ENCODE peak calls at places on chromosomes 11 and 22, in eight cellular contexts. N, K, R, E, D, Y, J and P are unnamed samples.

GRCh38 chr11:65695459-65696241 is 16.4 kb upstream of the KAT5 start:
- DNase-seq in N (peak), K (no peak), R (no peak), E (no peak), D (no peak), Y (peak), J (no peak), P (no peak)

GRCh38 chr11:112785717-112786116 is 175.5 kb upstream of the NCAM1 start:
- DNase-seq in N (no peak), K (no peak), R (no peak), E (no peak), D (peak), Y (peak), J (no peak), P (no peak)

GRCh38 chr11:34754171-34754823 is 133.4 kb downstream of the EHF start:
- DNase-seq in N (no peak), K (no peak), R (no peak), E (no peak), D (peak), Y (peak), J (no peak), P (no peak)

GRCh38 chr11:70174846-70175764 is 28.0 kb upstream of the FADD start:
- DNase-seq in N (no peak), K (no peak), R (no peak), E (no peak), D (no peak), Y (no peak), J (no peak), P (no peak)

GRCh38 chr11:30312243-30312642 is 10.7 kb upstream of the ARL14EP start:
- DNase-seq in N (no peak), K (no peak), R (no peak), E (no peak), D (no peak), Y (no peak), J (no peak), P (no peak)

GRCh38 chr22:33831651-33832050 is 88.6 kb downstream of the LARGE1 start:
- DNase-seq in N (no peak), K (no peak), R (no peak), E (no peak), D (no peak), Y (no peak), J (no peak), P (no peak)

GRCh38 chr11:71252782-71253730 is 679 bp upstream of the SHANK2 start:
- DNase-seq in N (no peak), K (no peak), R (no peak), E (no peak), D (peak), Y (no peak), J (peak), P (peak)

GRCh38 chr11:74818283-74818946 is 69.8 kb downstream of the RNF169 start:
- DNase-seq in N (no peak), K (no peak), R (no peak), E (no peak), D (no peak), Y (no peak), J (no peak), P (no peak)

GRCh38 chr11:63843042-63843441 is 4.1 kb downstream of the MARK2 start:
- DNase-seq in N (no peak), K (no peak), R (no peak), E (no peak), D (no peak), Y (no peak), J (no peak), P (no peak)

GRCh38 chr11:9385288-9385902 is 943 bp downstream of the IPO7 start:
- DNase-seq in N (no peak), K (no peak), R (no peak), E (no peak), D (no peak), Y (no peak), J (no peak), P (peak)

GRCh38 chr22:35350539-35351503 is 30.1 kb upstream of the HMOX1 start:
- DNase-seq in N (peak), K (peak), R (peak), E (peak), D (peak), Y (peak), J (peak), P (peak)

GRCh38 chr11:89491141-89491690 is at the start of gene NOX4:
- DNase-seq in N (no peak), K (peak), R (peak), E (no peak), D (peak), Y (no peak), J (peak), P (no peak)

GRCh38 chr11:1682225-1682901 is 14.6 kb upstream of the KRTAP5-6 start:
- DNase-seq in N (no peak), K (no peak), R (no peak), E (no peak), D (no peak), Y (no peak), J (peak), P (peak)

GRCh38 chr11:111918390-111919256 is at the start of gene C11orf52:
- DNase-seq in N (no peak), K (no peak), R (no peak), E (no peak), D (no peak), Y (peak), J (peak), P (peak)

GRCh38 chr11:62484352-62484751 is 62.3 kb downstream of the AHNAK start:
- DNase-seq in N (no peak), K (no peak), R (no peak), E (no peak), D (no peak), Y (no peak), J (no peak), P (no peak)

GRCh38 chr11:62680825-62681240 is 2.0 kb upstream of the UBXN1 start:
- DNase-seq in N (peak), K (peak), R (peak), E (peak), D (peak), Y (peak), J (no peak), P (peak)

GRCh38 chr11:69358398-69359080 is 64.6 kb downstream of the MYEOV start:
- DNase-seq in N (no peak), K (no peak), R (no peak), E (no peak), D (no peak), Y (no peak), J (no peak), P (no peak)

GRCh38 chr11:2214527-2215229 is 43.1 kb upstream of the TH start:
- DNase-seq in N (no peak), K (peak), R (no peak), E (no peak), D (no peak), Y (no peak), J (peak), P (peak)

GRCh38 chr11:72782081-72782920 is 11.5 kb downstream of the STARD10 start:
- DNase-seq in N (peak), K (peak), R (no peak), E (no peak), D (no peak), Y (no peak), J (no peak), P (peak)

GRCh38 chr11:65419460-65419772 is 3.2 kb upstream of the NEAT1 start:
- DNase-seq in N (no peak), K (no peak), R (peak), E (no peak), D (no peak), Y (no peak), J (no peak), P (no peak)

GRCh38 chr11:121614661-121615240 is 162.0 kb upstream of the SORL1-AS1 start:
- DNase-seq in N (no peak), K (no peak), R (no peak), E (no peak), D (no peak), Y (peak), J (no peak), P (peak)

GRCh38 chr22:46081036-46081830 is 69.1 kb upstream of the PPARA start:
- DNase-seq in N (no peak), K (no peak), R (peak), E (no peak), D (no peak), Y (peak), J (peak), P (peak)

GRCh38 chr22:46082633-46083032 is 67.7 kb upstream of the PPARA start:
- DNase-seq in N (no peak), K (no peak), R (no peak), E (no peak), D (no peak), Y (peak), J (no peak), P (no peak)

GRCh38 chr22:46079861-46080821 is 70.2 kb upstream of the PPARA start:
- DNase-seq in N (no peak), K (peak), R (peak), E (no peak), D (peak), Y (peak), J (peak), P (no peak)

GRCh38 chr22:46083383-46084350 is 66.7 kb upstream of the PPARA start:
- DNase-seq in N (no peak), K (no peak), R (peak), E (no peak), D (no peak), Y (peak), J (peak), P (peak)

GRCh38 chr22:46081831-46082210 is 68.5 kb upstream of the PPARA start:
- DNase-seq in N (no peak), K (no peak), R (peak), E (no peak), D (no peak), Y (peak), J (peak), P (no peak)
- H3K4me3 ChIP-seq in N (no peak), K (peak), R (peak), E (peak), D (peak), Y (peak), J (peak), P (no peak)

DNA sequence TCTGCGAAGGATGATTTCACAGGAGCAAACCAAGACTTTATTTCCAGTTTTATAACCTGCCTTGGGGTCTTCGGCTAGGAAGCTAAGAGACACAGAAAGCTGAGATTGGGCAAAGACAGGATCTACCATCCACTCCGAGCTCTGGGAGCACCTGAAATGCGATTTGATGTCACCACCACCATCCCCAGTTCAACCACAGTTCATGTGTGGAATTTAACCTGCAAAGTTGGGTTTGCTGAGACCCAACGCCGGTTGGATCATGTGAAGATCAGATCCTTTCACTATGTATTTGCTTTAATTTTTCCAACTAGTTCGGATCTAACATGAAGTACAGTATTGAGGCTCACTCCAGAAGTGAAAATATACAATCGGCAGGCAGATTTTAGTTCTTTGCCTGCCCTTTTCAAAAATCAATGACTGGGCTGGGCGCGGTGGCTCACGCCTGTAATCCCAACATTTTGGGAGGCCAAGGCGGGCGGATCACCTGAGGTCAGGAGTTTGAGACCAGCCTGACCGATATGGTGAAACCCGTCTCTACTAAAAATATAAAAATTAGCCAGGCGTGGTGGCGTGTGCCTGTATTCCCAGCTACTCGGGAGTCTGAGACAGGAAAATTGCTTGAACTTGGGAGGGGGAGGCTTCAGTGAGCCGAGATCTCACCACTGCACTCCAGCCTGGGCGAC is 1.4 kb upstream of the C11orf24 start:
- DNase-seq in N (no peak), K (no peak), R (no peak), E (no peak), D (no peak), Y (no peak), J (no peak), P (peak)
- H3K4me3 ChIP-seq in N (no peak), K (peak), R (peak), E (no peak), D (no peak), Y (no peak), J (peak), P (peak)

DNA sequence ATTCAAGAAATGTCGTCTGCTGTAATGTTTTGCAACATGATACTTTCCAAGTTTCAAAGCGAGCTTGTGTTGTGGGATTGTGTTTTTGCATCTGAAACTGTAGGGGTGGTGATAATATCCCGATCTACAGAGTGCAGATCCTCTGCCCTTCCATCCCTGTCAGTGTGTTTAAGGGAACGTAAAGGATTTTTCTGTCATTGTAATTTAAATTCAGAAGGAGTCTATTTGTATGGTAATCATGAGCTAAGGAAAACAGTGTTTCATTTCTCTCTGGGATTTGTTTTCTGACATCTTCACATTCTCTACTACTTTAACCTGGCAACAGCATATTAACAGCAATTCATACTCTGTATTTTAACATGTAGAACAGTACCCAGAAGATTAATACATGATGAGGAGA is 321.5 kb downstream of the FAT3 start:
- DNase-seq in N (peak), K (no peak), R (no peak), E (no peak), D (no peak), Y (no peak), J (no peak), P (no peak)
- H3K4me3 ChIP-seq in N (no peak), K (no peak), R (no peak), E (no peak), D (no peak), Y (no peak), J (no peak), P (no peak)

DNA sequence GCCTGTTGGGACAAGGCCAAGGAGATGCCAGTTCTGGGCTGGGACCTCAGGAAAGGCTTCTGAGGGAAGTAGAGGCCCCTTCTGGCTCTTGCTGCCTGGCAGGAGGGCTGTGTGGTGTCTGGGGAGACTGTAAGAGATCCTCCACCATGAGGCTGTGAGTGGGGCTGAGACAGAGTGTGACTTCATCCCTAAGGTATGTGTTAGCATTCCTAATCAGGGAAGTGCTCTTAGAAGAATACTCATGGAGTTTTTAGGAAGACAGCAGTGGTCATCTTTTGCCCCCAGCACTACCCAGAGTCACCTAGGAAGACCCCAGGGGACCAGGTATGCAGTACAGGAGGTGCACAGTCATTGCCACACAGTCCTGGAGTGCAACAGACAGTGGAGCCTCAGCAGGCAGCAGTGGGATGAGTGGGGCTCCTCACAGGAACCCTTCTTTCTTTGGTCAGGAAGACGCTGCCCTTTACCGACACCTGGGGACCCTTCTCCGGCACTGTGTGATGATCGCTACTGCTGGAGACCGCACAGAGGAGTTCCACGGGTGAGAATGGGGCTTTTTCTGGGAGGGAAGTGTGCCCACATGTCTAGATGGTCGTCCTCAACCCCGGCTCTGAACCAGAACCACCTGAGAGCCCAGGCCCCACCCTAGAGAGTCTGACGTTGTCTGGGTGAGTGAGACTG is 2.8 kb downstream of the RIC8A start:
- DNase-seq in N (peak), K (no peak), R (no peak), E (peak), D (peak), Y (peak), J (no peak), P (no peak)
- H3K4me3 ChIP-seq in N (no peak), K (peak), R (peak), E (peak), D (peak), Y (no peak), J (no peak), P (no peak)

GRCh38 chr22:29703595-29704195 is 16.1 kb upstream of the CABP7 start:
- DNase-seq in N (no peak), K (peak), R (no peak), E (no peak), D (no peak), Y (no peak), J (no peak), P (no peak)
- H3K4me3 ChIP-seq in N (no peak), K (no peak), R (no peak), E (no peak), D (no peak), Y (no peak), J (no peak), P (no peak)

DNA sequence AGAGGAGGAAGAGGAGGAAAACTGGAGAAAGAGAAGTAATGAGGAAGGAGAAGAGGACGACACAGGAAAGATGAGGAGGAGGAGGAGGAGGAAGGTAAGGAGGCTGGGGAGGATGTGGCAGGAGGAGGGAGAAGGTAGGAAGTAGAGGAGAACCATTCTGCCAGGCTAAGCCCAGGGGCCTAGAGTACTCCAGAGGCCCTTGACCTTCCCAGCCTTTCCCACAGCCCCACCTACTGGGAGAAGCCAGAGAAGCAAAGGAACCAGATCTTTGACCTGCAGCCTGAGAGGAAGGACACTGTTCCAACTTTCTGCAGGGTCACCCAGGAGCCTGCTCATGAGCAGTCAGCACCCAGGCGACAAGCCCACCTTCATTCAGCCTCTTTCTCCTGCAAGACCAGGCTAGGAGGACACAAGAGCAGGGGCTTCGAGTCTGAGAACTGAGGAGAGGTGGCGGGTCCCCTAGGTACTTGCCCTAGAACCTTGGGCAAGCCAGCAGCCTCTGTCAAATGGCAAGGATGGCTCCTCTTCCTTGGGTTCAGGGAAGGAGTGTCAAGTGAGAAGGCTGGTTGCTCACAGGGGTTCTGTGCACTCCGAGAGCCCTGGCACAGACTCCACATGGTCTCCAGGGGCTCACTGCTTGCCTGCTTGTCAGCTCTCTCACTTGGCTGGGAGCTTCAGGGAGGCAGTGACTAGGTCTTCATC is 27.9 kb upstream of the OAF start:
- DNase-seq in N (peak), K (no peak), R (peak), E (no peak), D (peak), Y (no peak), J (peak), P (peak)
- H3K4me3 ChIP-seq in N (no peak), K (no peak), R (peak), E (no peak), D (no peak), Y (no peak), J (peak), P (no peak)

GRCh38 chr11:118621898-118622375 is 14.5 kb downstream of the PHLDB1 start:
- DNase-seq in N (no peak), K (no peak), R (no peak), E (no peak), D (no peak), Y (no peak), J (no peak), P (no peak)

GRCh38 chr11:118625036-118625690 is 17.7 kb downstream of the PHLDB1 start:
- DNase-seq in N (no peak), K (no peak), R (no peak), E (no peak), D (no peak), Y (peak), J (no peak), P (no peak)

GRCh38 chr11:118621071-118621815 is 13.8 kb downstream of the PHLDB1 start:
- DNase-seq in N (peak), K (peak), R (peak), E (no peak), D (peak), Y (peak), J (peak), P (peak)

GRCh38 chr11:118622376-118623290 is 15.2 kb downstream of the PHLDB1 start:
- DNase-seq in N (peak), K (peak), R (peak), E (no peak), D (peak), Y (peak), J (no peak), P (no peak)

GRCh38 chr11:118623291-118623655 is 15.9 kb downstream of the PHLDB1 start:
- DNase-seq in N (peak), K (peak), R (no peak), E (no peak), D (no peak), Y (peak), J (no peak), P (no peak)
- H3K4me3 ChIP-seq in N (no peak), K (peak), R (peak), E (peak), D (no peak), Y (peak), J (no peak), P (no peak)

DNA sequence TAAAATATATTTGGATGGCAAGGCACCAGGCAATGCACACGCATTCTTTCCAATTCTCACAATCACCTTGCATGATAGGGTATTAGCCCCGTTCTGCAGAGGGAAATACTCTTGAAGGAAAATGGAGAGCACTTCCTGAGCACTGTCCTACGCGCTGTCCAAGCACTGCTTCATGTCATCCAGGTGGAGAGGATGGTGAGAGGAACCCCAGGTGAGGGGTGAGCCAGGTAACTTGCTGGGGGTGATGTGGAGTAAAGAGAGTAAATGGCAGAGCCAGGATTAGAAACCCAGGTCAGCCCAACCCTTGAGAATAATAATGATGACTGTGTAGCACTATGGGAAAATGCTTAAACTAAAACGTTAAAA is 711 bp upstream of the PACSIN2 start:
- DNase-seq in N (no peak), K (no peak), R (no peak), E (no peak), D (no peak), Y (no peak), J (no peak), P (no peak)
- H3K4me3 ChIP-seq in N (peak), K (peak), R (peak), E (peak), D (peak), Y (peak), J (peak), P (peak)